ENCODE peak calls at places on chromosomes 2 and 18, in nine cellular contexts. One of them, this sample, is unnamed.

GRCh38 chr2:233845301-233846060 is 8.9 kb downstream of the HJURP start:
- DNase-seq in amniotic stem cell: no peak
- DNase-seq in mesothelial cell of epicardium: no peak
- DNase-seq in AG04449: no peak
- DNase-seq in pancreas: no peak
- DNase-seq in adrenal gland: no peak
- DNase-seq in keratinocyte: no peak
- DNase-seq in astrocyte of the spinal cord: no peak
- DNase-seq in HT1080: no peak
- DNase-seq in this sample: no peak

GRCh38 chr2:181041661-181042060 is 61.3 kb downstream of the UBE2E3 start:
- DNase-seq in amniotic stem cell: no peak
- DNase-seq in pancreas: no peak
- DNase-seq in keratinocyte: no peak
- DNase-seq in astrocyte of the spinal cord: no peak
- DNase-seq in HT1080: peak
- DNase-seq in mesothelial cell of epicardium: no peak
- DNase-seq in AG04449: no peak
- DNase-seq in adrenal gland: no peak
- DNase-seq in this sample: no peak

GRCh38 chr2:16189019-16189850 is 248.9 kb downstream of the MYCN start:
- DNase-seq in AG04449: no peak
- DNase-seq in pancreas: no peak
- DNase-seq in HT1080: no peak
- DNase-seq in astrocyte of the spinal cord: no peak
- DNase-seq in amniotic stem cell: no peak
- DNase-seq in mesothelial cell of epicardium: no peak
- DNase-seq in keratinocyte: no peak
- DNase-seq in adrenal gland: no peak
- DNase-seq in this sample: no peak

GRCh38 chr18:70499218-70499691 is 210.4 kb downstream of the SOCS6 start:
- DNase-seq in pancreas: no peak
- DNase-seq in mesothelial cell of epicardium: no peak
- DNase-seq in HT1080: no peak
- DNase-seq in astrocyte of the spinal cord: no peak
- DNase-seq in keratinocyte: no peak
- DNase-seq in AG04449: no peak
- DNase-seq in adrenal gland: no peak
- DNase-seq in amniotic stem cell: no peak
- DNase-seq in this sample: no peak

GRCh38 chr2:63589148-63589972 is 597 bp downstream of the MDH1 start:
- DNase-seq in keratinocyte: no peak
- DNase-seq in amniotic stem cell: no peak
- DNase-seq in HT1080: peak
- DNase-seq in mesothelial cell of epicardium: no peak
- DNase-seq in AG04449: no peak
- DNase-seq in adrenal gland: peak
- DNase-seq in pancreas: no peak
- DNase-seq in astrocyte of the spinal cord: no peak
- DNase-seq in this sample: no peak

GRCh38 chr18:9335255-9336045 is 877 bp downstream of the TWSG1 start:
- DNase-seq in keratinocyte: no peak
- DNase-seq in astrocyte of the spinal cord: peak
- DNase-seq in pancreas: no peak
- DNase-seq in adrenal gland: no peak
- DNase-seq in amniotic stem cell: no peak
- DNase-seq in AG04449: no peak
- DNase-seq in mesothelial cell of epicardium: no peak
- DNase-seq in HT1080: no peak
- DNase-seq in this sample: no peak

GRCh38 chr2:39568561-39569006 is 97.1 kb upstream of the TMEM178A start:
- DNase-seq in AG04449: peak
- DNase-seq in amniotic stem cell: peak
- DNase-seq in adrenal gland: no peak
- DNase-seq in astrocyte of the spinal cord: peak
- DNase-seq in mesothelial cell of epicardium: no peak
- DNase-seq in pancreas: no peak
- DNase-seq in HT1080: peak
- DNase-seq in keratinocyte: no peak
- DNase-seq in this sample: peak

GRCh38 chr2:47078541-47079482 is 76.3 kb downstream of the STPG4 start:
- DNase-seq in mesothelial cell of epicardium: no peak
- DNase-seq in astrocyte of the spinal cord: no peak
- DNase-seq in adrenal gland: no peak
- DNase-seq in amniotic stem cell: no peak
- DNase-seq in pancreas: no peak
- DNase-seq in keratinocyte: no peak
- DNase-seq in HT1080: no peak
- DNase-seq in AG04449: no peak
- DNase-seq in this sample: no peak

GRCh38 chr18:11042247-11042646 is 107.1 kb downstream of the PIEZO2 start:
- DNase-seq in keratinocyte: no peak
- DNase-seq in amniotic stem cell: no peak
- DNase-seq in HT1080: no peak
- DNase-seq in pancreas: no peak
- DNase-seq in mesothelial cell of epicardium: no peak
- DNase-seq in adrenal gland: no peak
- DNase-seq in AG04449: no peak
- DNase-seq in astrocyte of the spinal cord: peak
- DNase-seq in this sample: no peak

GRCh38 chr2:170707821-170708795 is 7.0 kb upstream of the SP5 start:
- DNase-seq in adrenal gland: no peak
- DNase-seq in amniotic stem cell: no peak
- DNase-seq in AG04449: no peak
- DNase-seq in mesothelial cell of epicardium: no peak
- DNase-seq in keratinocyte: no peak
- DNase-seq in pancreas: no peak
- DNase-seq in astrocyte of the spinal cord: no peak
- DNase-seq in HT1080: no peak
- DNase-seq in this sample: no peak

GRCh38 chr2:72824224-72824842 is 1.5 kb downstream of the EXOC6B start:
- DNase-seq in pancreas: no peak
- DNase-seq in amniotic stem cell: peak
- DNase-seq in AG04449: no peak
- DNase-seq in HT1080: peak
- DNase-seq in mesothelial cell of epicardium: no peak
- DNase-seq in keratinocyte: peak
- DNase-seq in adrenal gland: peak
- DNase-seq in astrocyte of the spinal cord: peak
- DNase-seq in this sample: no peak

GRCh38 chr2:237581751-237582746 is 8.5 kb downstream of the RAB17 start:
- DNase-seq in astrocyte of the spinal cord: peak
- DNase-seq in keratinocyte: no peak
- DNase-seq in mesothelial cell of epicardium: no peak
- DNase-seq in pancreas: peak
- DNase-seq in HT1080: peak
- DNase-seq in adrenal gland: peak
- DNase-seq in AG04449: peak
- DNase-seq in amniotic stem cell: no peak
- DNase-seq in this sample: no peak

GRCh38 chr2:195473802-195474201 is 183.2 kb upstream of the SLC39A10 start:
- DNase-seq in adrenal gland: no peak
- DNase-seq in amniotic stem cell: no peak
- DNase-seq in keratinocyte: no peak
- DNase-seq in astrocyte of the spinal cord: no peak
- DNase-seq in pancreas: no peak
- DNase-seq in HT1080: no peak
- DNase-seq in AG04449: no peak
- DNase-seq in mesothelial cell of epicardium: no peak
- DNase-seq in this sample: no peak

GRCh38 chr2:98295721-98296414 is 50.4 kb upstream of the CNGA3 start:
- DNase-seq in keratinocyte: no peak
- DNase-seq in HT1080: peak
- DNase-seq in adrenal gland: no peak
- DNase-seq in mesothelial cell of epicardium: no peak
- DNase-seq in AG04449: no peak
- DNase-seq in astrocyte of the spinal cord: no peak
- DNase-seq in amniotic stem cell: no peak
- DNase-seq in pancreas: no peak
- DNase-seq in this sample: no peak

GRCh38 chr2:179132076-179132475 is 82.1 kb upstream of the CCDC141 start:
- DNase-seq in adrenal gland: no peak
- DNase-seq in amniotic stem cell: no peak
- DNase-seq in keratinocyte: no peak
- DNase-seq in pancreas: no peak
- DNase-seq in mesothelial cell of epicardium: no peak
- DNase-seq in AG04449: no peak
- DNase-seq in HT1080: no peak
- DNase-seq in astrocyte of the spinal cord: no peak
- DNase-seq in this sample: no peak

GRCh38 chr2:161237397-161238263 is 70.6 kb upstream of the PSMD14 start:
- DNase-seq in amniotic stem cell: peak
- DNase-seq in pancreas: peak
- DNase-seq in HT1080: no peak
- DNase-seq in AG04449: no peak
- DNase-seq in adrenal gland: peak
- DNase-seq in mesothelial cell of epicardium: peak
- DNase-seq in keratinocyte: no peak
- DNase-seq in astrocyte of the spinal cord: peak
- DNase-seq in this sample: no peak

GRCh38 chr2:233408366-233409285 is 54.3 kb downstream of the DGKD start:
- DNase-seq in astrocyte of the spinal cord: no peak
- DNase-seq in AG04449: no peak
- DNase-seq in pancreas: no peak
- DNase-seq in HT1080: no peak
- DNase-seq in mesothelial cell of epicardium: no peak
- DNase-seq in adrenal gland: no peak
- DNase-seq in keratinocyte: no peak
- DNase-seq in amniotic stem cell: no peak
- DNase-seq in this sample: no peak

GRCh38 chr2:176653856-176654443 is 384.7 kb downstream of the MTX2 start:
- DNase-seq in AG04449: no peak
- DNase-seq in pancreas: peak
- DNase-seq in amniotic stem cell: peak
- DNase-seq in astrocyte of the spinal cord: peak
- DNase-seq in adrenal gland: peak
- DNase-seq in HT1080: peak
- DNase-seq in mesothelial cell of epicardium: peak
- DNase-seq in keratinocyte: no peak
- DNase-seq in this sample: peak

GRCh38 chr2:96831679-96832078 is 12.1 kb downstream of the ANKRD23 start:
- DNase-seq in HT1080: no peak
- DNase-seq in astrocyte of the spinal cord: no peak
- DNase-seq in AG04449: no peak
- DNase-seq in amniotic stem cell: no peak
- DNase-seq in keratinocyte: no peak
- DNase-seq in pancreas: peak
- DNase-seq in adrenal gland: peak
- DNase-seq in mesothelial cell of epicardium: no peak
- DNase-seq in this sample: no peak